ENCODE peak calls at places on chromosomes 5 and 9, in six cellular contexts. Q, K, T, V, J and H are unnamed samples.

GRCh38 chr5:157471709-157472108 is 11.7 kb downstream of the NIPAL4 start:
- DNase-seq in K (no peak), Q (no peak), J (peak), V (no peak), T (peak), H (peak)

GRCh38 chr9:120338340-120338739 is 241.6 kb downstream of the CDK5RAP2 start:
- DNase-seq in T (no peak), V (no peak), K (no peak), J (no peak), Q (no peak), H (no peak)

GRCh38 chr9:87498046-87498815 is 564 bp downstream of the DAPK1 start:
- DNase-seq in T (peak), J (no peak), Q (peak), K (peak), V (no peak), H (peak)

GRCh38 chr5:141412853-141413539 is at the start of gene PCDHGA10:
- DNase-seq in T (peak), Q (no peak), V (no peak), K (peak), J (peak), H (peak)

GRCh38 chr9:77793909-77794308 is 145.8 kb upstream of the GNA14 start:
- DNase-seq in Q (no peak), J (no peak), T (no peak), K (no peak), V (no peak), H (no peak)

GRCh38 chr5:88390007-88390385 is 121.4 kb upstream of the TMEM161B start:
- DNase-seq in V (no peak), J (no peak), T (no peak), Q (no peak), K (no peak), H (no peak)

GRCh38 chr9:136962701-136963248 is 10.7 kb downstream of the LCN12 start:
- DNase-seq in V (no peak), T (no peak), J (no peak), Q (no peak), K (no peak), H (no peak)

GRCh38 chr9:130632841-130633240 is 31.6 kb upstream of the PRDM12 start:
- DNase-seq in J (no peak), Q (no peak), T (no peak), V (no peak), K (no peak), H (no peak)

GRCh38 chr9:111039203-111039907 is 1.1 kb upstream of the LPAR1 start:
- DNase-seq in V (no peak), T (no peak), K (no peak), J (no peak), Q (peak), H (no peak)

GRCh38 chr5:168314735-168315411 is 23.4 kb downstream of the WWC1 start:
- DNase-seq in J (no peak), Q (no peak), V (no peak), K (peak), T (no peak), H (peak)

GRCh38 chr9:79686381-79687130 is 114.8 kb downstream of the TLE4 start:
- DNase-seq in T (no peak), V (peak), J (no peak), K (no peak), Q (no peak), H (peak)

GRCh38 chr9:79984429-79985067 is 412.8 kb downstream of the TLE4 start:
- DNase-seq in K (no peak), J (no peak), V (no peak), Q (no peak), T (no peak), H (no peak)

GRCh38 chr9:128162215-128163026 is 2.4 kb downstream of the BBLN start:
- DNase-seq in Q (no peak), J (no peak), T (no peak), K (no peak), V (no peak), H (no peak)

GRCh38 chr5:39526914-39527477 is 102.2 kb upstream of the DAB2 start:
- DNase-seq in V (no peak), T (no peak), K (peak), J (no peak), Q (no peak), H (peak)

GRCh38 chr5:143605403-143606005 is 202.0 kb upstream of the NR3C1 start:
- DNase-seq in J (peak), K (peak), Q (no peak), V (peak), T (no peak), H (peak)

GRCh38 chr5:45696206-45696836 is at the start of gene HCN1:
- DNase-seq in Q (peak), J (peak), V (no peak), T (peak), K (peak), H (peak)

GRCh38 chr5:36507332-36507952 is 99.0 kb upstream of the SLC1A3 start:
- DNase-seq in J (peak), T (peak), Q (peak), V (no peak), K (peak), H (peak)

GRCh38 chr9:127972316-127972871 is 8.4 kb downstream of the EEIG1 start:
- DNase-seq in V (no peak), J (no peak), T (no peak), Q (no peak), K (no peak), H (no peak)

GRCh38 chr5:35182541-35183242 is 47.6 kb downstream of the PRLR start:
- DNase-seq in T (no peak), J (no peak), Q (no peak), V (no peak), K (peak), H (no peak)

GRCh38 chr9:6109571-6109970 is 94.1 kb upstream of the RANBP6 start:
- DNase-seq in T (no peak), K (no peak), J (no peak), Q (no peak), V (no peak), H (no peak)

GRCh38 chr9:95793924-95794828 is 81.3 kb upstream of the ERCC6L2 start:
- DNase-seq in J (no peak), V (no peak), Q (no peak), K (no peak), T (no peak), H (peak)

GRCh38 chr9:893843-894420 is 52.4 kb downstream of the DMRT1 start:
- DNase-seq in V (no peak), Q (peak), T (peak), J (peak), K (peak), H (peak)

GRCh38 chr5:172624996-172625939 is 15.8 kb upstream of the NEURL1B start:
- DNase-seq in T (no peak), J (no peak), K (no peak), V (no peak), Q (no peak), H (no peak)

GRCh38 chr5:12636209-12636608 is 732.0 kb upstream of the CTNND2 start:
- DNase-seq in J (no peak), K (no peak), Q (no peak), V (no peak), T (no peak), H (no peak)

GRCh38 chr5:40676643-40677333 is 2.9 kb upstream of the PTGER4 start:
- DNase-seq in Q (no peak), V (no peak), T (no peak), J (peak), K (peak), H (peak)

GRCh38 chr9:137305060-137305787 is 3.2 kb upstream of the NRARP start:
- DNase-seq in V (no peak), K (peak), Q (peak), J (peak), T (peak), H (peak)

GRCh38 chr9:22413884-22414283 is 32.7 kb upstream of the DMRTA1 start:
- DNase-seq in T (no peak), V (no peak), K (no peak), J (no peak), Q (no peak), H (peak)

GRCh38 chr9:123360161-123361085 is 4.4 kb downstream of the CRB2 start:
- DNase-seq in T (peak), V (no peak), K (no peak), Q (no peak), J (peak), H (no peak)

GRCh38 chr5:21806943-21807342 is 1046.2 kb downstream of the CDH12 start:
- DNase-seq in Q (no peak), K (no peak), J (no peak), V (no peak), T (no peak), H (peak)

GRCh38 chr9:130149654-130150286 is 22.4 kb upstream of the NCS1 start:
- DNase-seq in Q (no peak), T (no peak), K (no peak), J (no peak), V (no peak), H (no peak)

GRCh38 chr5:175382171-175382570 is 61.8 kb downstream of the DRD1 start:
- DNase-seq in J (no peak), Q (no peak), V (peak), K (no peak), T (no peak), H (no peak)

DNA sequence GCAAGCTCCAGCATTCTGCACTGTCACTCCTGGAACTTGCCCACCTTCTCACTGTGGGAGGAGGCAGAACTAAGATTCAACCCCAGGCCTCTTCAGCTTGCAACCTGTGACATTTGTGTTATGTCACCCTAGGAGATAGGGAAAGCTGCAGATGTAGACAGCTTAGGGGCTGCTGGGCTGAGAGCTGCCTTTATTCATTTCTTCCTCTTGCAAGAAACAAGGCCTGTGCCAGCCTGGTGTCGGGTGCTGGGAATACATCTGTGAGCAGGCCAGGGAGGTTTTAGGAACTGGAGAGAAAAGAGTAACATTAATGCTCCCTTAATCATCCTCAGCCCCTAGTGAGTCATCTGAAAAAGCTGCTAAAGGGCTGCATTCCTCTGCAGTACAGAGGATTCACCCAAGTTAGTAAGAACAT is 101.8 kb downstream of the FGF18 start:
- DNase-seq in T (no peak), Q (peak), K (no peak), J (no peak), V (no peak), H (peak)
- TF ChIP-seq CTCF in T (peak), Q (no peak), K (no peak), J (no peak), V (no peak), H (peak)

GRCh38 chr5:154359222-154359583 is 86.6 kb upstream of the SAP30L start:
- DNase-seq in K (no peak), Q (peak), T (no peak), J (no peak), V (no peak), H (no peak)
- TF ChIP-seq CTCF in K (no peak), Q (no peak), T (no peak), J (no peak), V (no peak), H (no peak)

GRCh38 chr9:134024828-134025605 is at the start of gene BRD3OS:
- DNase-seq in T (peak), J (peak), V (peak), K (peak), Q (peak), H (peak)

GRCh38 chr9:134024393-134024792 is 888 bp upstream of the BRD3OS start:
- DNase-seq in K (no peak), Q (no peak), V (no peak), T (no peak), J (no peak), H (no peak)

GRCh38 chr9:134026561-134026960 is 1.3 kb downstream of the BRD3OS start:
- DNase-seq in V (no peak), T (no peak), Q (peak), J (no peak), K (no peak), H (no peak)

GRCh38 chr9:134026981-134027380 is 1.7 kb downstream of the BRD3OS start:
- DNase-seq in Q (no peak), J (no peak), K (no peak), V (no peak), T (no peak), H (no peak)

DNA sequence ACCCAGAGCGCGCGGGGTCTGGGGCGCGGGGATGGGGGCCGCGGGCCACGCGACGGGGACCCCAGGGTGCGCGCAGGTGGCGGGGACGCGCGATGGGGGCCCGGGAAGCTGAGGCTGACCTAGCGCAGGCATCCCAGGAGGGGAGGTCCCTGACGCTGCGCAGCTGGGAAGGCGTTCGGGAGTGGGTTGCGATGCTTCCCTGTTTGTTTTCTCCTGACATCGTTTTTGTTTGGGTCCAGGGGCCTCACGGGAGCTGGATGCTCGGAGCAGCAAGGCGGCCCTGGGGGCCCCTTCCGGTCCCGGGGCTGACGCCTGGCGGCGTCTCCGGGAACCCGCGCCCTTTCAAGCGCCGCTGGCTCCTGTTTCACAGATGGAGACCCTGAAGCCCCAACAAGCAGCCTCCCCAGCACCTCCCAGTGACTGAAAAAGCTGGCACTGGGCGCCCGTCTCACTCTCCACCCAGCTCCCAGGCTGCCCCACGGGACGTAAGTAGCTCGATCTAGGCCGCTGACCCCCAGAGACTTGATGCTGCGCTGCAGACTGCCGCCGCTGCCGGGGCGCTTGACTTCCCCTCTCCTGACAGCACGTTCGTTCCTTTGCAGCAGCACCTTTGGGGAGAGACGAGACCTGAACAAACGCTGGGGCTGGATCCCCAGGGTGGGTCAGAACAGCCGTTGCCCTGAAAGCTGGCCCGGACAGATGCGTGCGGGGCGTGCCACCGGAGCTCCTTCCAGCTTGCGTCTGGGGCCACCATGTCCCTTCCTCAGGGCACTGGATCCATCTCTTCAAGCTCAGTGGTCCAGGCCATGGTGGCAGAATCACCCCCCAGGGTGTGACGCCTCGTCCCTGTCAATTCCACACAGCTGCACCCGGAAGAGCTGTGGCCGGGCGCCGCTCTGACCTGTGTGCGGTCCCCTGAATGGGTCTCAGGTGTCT is 593 bp downstream of the BRD3OS start:
- DNase-seq in K (peak), Q (peak), T (peak), V (no peak), J (peak), H (peak)
- TF ChIP-seq CTCF in K (no peak), Q (no peak), T (peak), V (no peak), J (peak), H (peak)

GRCh38 chr5:106843812-106844416 is 826.8 kb downstream of the EFNA5 start:
- DNase-seq in T (no peak), V (no peak), K (no peak), J (no peak), Q (no peak), H (peak)
- TF ChIP-seq CTCF in T (no peak), V (no peak), K (no peak), J (no peak), Q (no peak), H (peak)

GRCh38 chr9:15513335-15513734 is 2.6 kb upstream of the PSIP1 start:
- DNase-seq in V (no peak), J (peak), K (no peak), T (no peak), Q (peak), H (peak)

GRCh38 chr9:15512889-15513288 is 2.1 kb upstream of the PSIP1 start:
- DNase-seq in V (no peak), Q (no peak), T (no peak), K (no peak), J (no peak), H (no peak)

GRCh38 chr9:15509931-15510788 is 610 bp downstream of the PSIP1 start:
- DNase-seq in K (peak), J (peak), Q (peak), V (no peak), T (peak), H (peak)

GRCh38 chr9:15512204-15512603 is 1.4 kb upstream of the PSIP1 start:
- DNase-seq in Q (no peak), V (no peak), T (no peak), K (no peak), J (no peak), H (no peak)

GRCh38 chr9:15510789-15511575 is at the start of gene PSIP1:
- DNase-seq in J (peak), Q (peak), V (peak), K (peak), T (peak), H (peak)
- TF ChIP-seq CTCF in J (no peak), Q (no peak), V (no peak), K (peak), T (no peak), H (no peak)

GRCh38 chr9:93480728-93481324 is 27.4 kb upstream of the FAM120AOS start:
- DNase-seq in T (peak), V (peak), K (no peak), Q (no peak), J (no peak), H (no peak)
- TF ChIP-seq CTCF in T (no peak), V (no peak), K (no peak), Q (no peak), J (no peak), H (peak)

GRCh38 chr5:151082274-151082902 is 1.6 kb upstream of the TNIP1 start:
- DNase-seq in J (no peak), K (no peak), T (peak), Q (no peak), V (no peak), H (peak)
- TF ChIP-seq CTCF in J (no peak), K (peak), T (peak), Q (no peak), V (no peak), H (peak)

GRCh38 chr9:4077499-4078102 is 222.3 kb downstream of the GLIS3 start:
- DNase-seq in V (peak), K (peak), T (peak), Q (peak), J (peak), H (peak)

GRCh38 chr9:4069457-4070162 is 230.3 kb downstream of the GLIS3 start:
- DNase-seq in V (no peak), T (peak), Q (no peak), J (no peak), K (no peak), H (no peak)

GRCh38 chr9:4070266-4070665 is 229.6 kb downstream of the GLIS3 start:
- DNase-seq in V (no peak), K (no peak), Q (no peak), J (no peak), T (no peak), H (no peak)

GRCh38 chr9:4068914-4069313 is 231.0 kb downstream of the GLIS3 start:
- DNase-seq in K (no peak), V (no peak), Q (no peak), T (no peak), J (no peak), H (no peak)

GRCh38 chr9:4073371-4073770 is 226.5 kb downstream of the GLIS3 start:
- DNase-seq in Q (no peak), K (no peak), J (peak), V (peak), T (no peak), H (no peak)
- TF ChIP-seq CTCF in Q (no peak), K (no peak), J (no peak), V (no peak), T (peak), H (peak)